ENCODE peak calls at places on chromosomes 6 and 20, in seven cellular contexts. Q is AG04449, O is dorsolateral prefrontal cortex, B is glutamatergic neuron, J is fibroblast of pulmonary artery, N is cardiac fibroblast, P is mesothelial cell of epicardium. H is an unnamed sample.

GRCh38 chr6:3744901-3745470 is 6.5 kb downstream of the PXDC1 start:
- DNase-seq in Q (no peak), O (no peak), B (no peak), J (no peak), N (no peak), P (no peak), H (no peak)

GRCh38 chr6:79544299-79544927 is 7.2 kb upstream of the LCA5 start:
- DNase-seq in Q (no peak), O (no peak), B (no peak), J (peak), N (peak), P (no peak), H (no peak)

GRCh38 chr6:5053038-5053437 is 32.1 kb upstream of the PPP1R3G start:
- DNase-seq in Q (no peak), O (no peak), B (no peak), J (peak), N (peak), P (no peak), H (no peak)

GRCh38 chr6:51868591-51869355 is 218.6 kb downstream of the PKHD1 start:
- DNase-seq in Q (no peak), O (no peak), B (no peak), J (no peak), N (no peak), P (no peak), H (no peak)

GRCh38 chr6:105259912-105260889 is 80.4 kb upstream of the POPDC3 start:
- DNase-seq in Q (no peak), O (no peak), B (no peak), J (no peak), N (no peak), P (no peak), H (no peak)

GRCh38 chr6:140051521-140052455 is 677.3 kb upstream of the CITED2 start:
- DNase-seq in Q (peak), O (no peak), B (peak), J (peak), N (peak), P (no peak), H (no peak)

GRCh38 chr20:10488436-10489053 is 53.4 kb downstream of the SLX4IP start:
- DNase-seq in Q (no peak), O (no peak), B (no peak), J (no peak), N (no peak), P (no peak), H (no peak)

GRCh38 chr6:71383476-71383875 is 94.9 kb downstream of the OGFRL1 start:
- DNase-seq in Q (no peak), O (no peak), B (no peak), J (no peak), N (no peak), P (no peak), H (no peak)

GRCh38 chr6:5679696-5680494 is 326.8 kb downstream of the NRN1 start:
- DNase-seq in Q (no peak), O (no peak), B (no peak), J (no peak), N (no peak), P (no peak), H (no peak)

GRCh38 chr6:81547149-81547548 is 205.3 kb downstream of the TENT5A start:
- DNase-seq in Q (no peak), O (no peak), B (no peak), J (no peak), N (no peak), P (no peak), H (no peak)

GRCh38 chr6:137744877-137745276 is 122.2 kb upstream of the TNFAIP3 start:
- DNase-seq in Q (no peak), O (no peak), B (no peak), J (no peak), N (no peak), P (no peak), H (no peak)

GRCh38 chr6:156776470-156776840 is 723 bp upstream of the ARID1B start:
- DNase-seq in Q (no peak), O (no peak), B (no peak), J (peak), N (peak), P (no peak), H (peak)

GRCh38 chr6:156775717-156776116 is 1.5 kb upstream of the ARID1B start:
- DNase-seq in Q (no peak), O (no peak), B (no peak), J (no peak), N (peak), P (no peak), H (no peak)

GRCh38 chr6:156773476-156773875 is 3.7 kb upstream of the ARID1B start:
- DNase-seq in Q (no peak), O (no peak), B (no peak), J (no peak), N (no peak), P (no peak), H (no peak)

GRCh38 chr6:156773935-156774871 is 3.0 kb upstream of the ARID1B start:
- DNase-seq in Q (no peak), O (no peak), B (no peak), J (peak), N (peak), P (no peak), H (no peak)

GRCh38 chr6:156774872-156775405 is 2.2 kb upstream of the ARID1B start:
- DNase-seq in Q (no peak), O (no peak), B (peak), J (no peak), N (peak), P (no peak), H (no peak)
- TF ChIP-seq CTCF in Q (no peak), O (no peak), B (no peak), J (peak), N (no peak), P (no peak), H (no peak)

GRCh38 chr20:60050193-60050960 is 92.2 kb downstream of the CDH26 start:
- DNase-seq in Q (no peak), O (no peak), B (no peak), J (no peak), N (no peak), P (no peak), H (no peak)
- TF ChIP-seq CTCF in Q (no peak), O (peak), B (no peak), J (no peak), N (peak), P (peak), H (no peak)

DNA sequence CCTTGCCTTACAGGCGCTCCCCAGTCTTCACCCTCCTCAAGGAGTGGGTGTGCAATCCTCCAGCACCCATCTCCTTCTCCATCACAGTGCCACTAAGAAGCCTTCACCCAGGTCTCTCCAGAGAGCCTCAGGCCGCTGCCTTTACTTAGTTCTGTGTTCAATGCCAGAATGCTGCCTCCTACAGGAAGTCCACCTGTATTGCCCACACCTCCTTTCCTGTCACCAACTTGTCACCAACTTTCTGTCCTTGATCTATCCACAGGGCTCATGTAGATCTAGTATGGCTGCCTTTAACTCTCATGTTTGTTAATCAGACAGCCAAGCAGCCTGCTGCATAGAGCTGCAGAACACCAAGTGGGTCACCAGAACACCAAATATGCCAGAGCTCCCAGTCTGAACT is 546 bp upstream of the LST1 start:
- DNase-seq in Q (no peak), O (no peak), B (no peak), J (no peak), N (no peak), P (no peak), H (no peak)
- TF ChIP-seq CTCF in Q (no peak), O (no peak), B (peak), J (peak), N (peak), P (peak), H (peak)

GRCh38 chr6:27617700-27618689 is 145.1 kb upstream of the ZNF184 start:
- DNase-seq in Q (no peak), O (no peak), B (no peak), J (peak), N (peak), P (peak), H (peak)
- TF ChIP-seq CTCF in Q (no peak), O (no peak), B (no peak), J (peak), N (no peak), P (no peak), H (no peak)

DNA sequence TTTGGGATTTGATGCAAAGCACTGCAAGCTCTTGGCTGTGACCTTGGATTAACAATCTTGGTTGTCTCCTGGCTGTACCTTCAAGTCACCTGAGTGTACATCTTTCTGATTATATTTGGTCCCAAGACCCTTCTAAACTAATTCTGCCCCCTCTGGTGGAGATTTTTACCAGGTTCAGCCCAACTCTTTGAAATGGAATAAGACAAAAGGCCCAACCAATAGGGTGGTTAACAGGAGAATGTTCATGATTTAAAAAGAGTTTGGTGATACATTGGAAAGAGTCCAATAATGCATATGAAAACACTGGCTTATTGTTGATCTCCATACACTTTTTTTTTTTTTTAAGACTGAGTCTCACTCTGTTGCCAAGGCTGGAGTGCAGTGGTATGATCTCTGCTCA is 77.5 kb upstream of the CD83 start:
- DNase-seq in Q (no peak), O (no peak), B (no peak), J (no peak), N (no peak), P (no peak), H (no peak)
- TF ChIP-seq CTCF in Q (no peak), O (no peak), B (no peak), J (no peak), N (no peak), P (no peak), H (no peak)

GRCh38 chr20:62362991-62363919 is 3.9 kb downstream of the LAMA5 start:
- DNase-seq in Q (no peak), O (no peak), B (peak), J (no peak), N (no peak), P (no peak), H (no peak)
- TF ChIP-seq CTCF in Q (no peak), O (no peak), B (no peak), J (no peak), N (no peak), P (no peak), H (no peak)

DNA sequence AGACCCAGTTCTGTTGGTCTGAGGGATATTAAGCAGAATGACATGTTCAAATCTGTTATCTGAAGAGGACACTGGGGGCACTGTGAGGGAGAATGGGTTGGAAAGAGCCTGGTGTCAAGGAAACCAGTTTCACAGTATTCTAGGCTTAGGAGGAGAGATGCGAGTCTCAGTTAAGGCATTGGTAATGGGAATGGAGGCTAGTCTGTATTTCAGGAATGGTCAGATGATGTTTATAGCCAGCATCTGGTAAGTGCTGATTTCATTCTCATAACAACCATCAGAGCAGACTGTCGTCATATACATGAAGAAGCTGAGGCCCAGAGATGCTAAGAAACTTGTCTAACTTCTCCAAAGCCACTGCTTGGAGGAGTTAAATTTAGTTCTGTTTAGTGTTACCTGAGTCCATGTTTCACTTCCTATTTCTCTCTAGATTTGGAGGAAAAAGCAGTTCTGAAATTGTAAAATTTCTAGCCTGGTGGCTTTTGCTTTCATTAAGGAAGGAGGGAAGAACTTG is 242.0 kb downstream of the ARID1B start:
- DNase-seq in Q (no peak), O (no peak), B (no peak), J (no peak), N (no peak), P (no peak), H (peak)
- TF ChIP-seq CTCF in Q (no peak), O (no peak), B (no peak), J (no peak), N (no peak), P (no peak), H (no peak)

GRCh38 chr6:45229416-45229815 is 98.7 kb upstream of the RUNX2 start:
- DNase-seq in Q (no peak), O (no peak), B (no peak), J (no peak), N (no peak), P (no peak), H (no peak)

GRCh38 chr6:45222380-45222779 is 105.8 kb upstream of the RUNX2 start:
- DNase-seq in Q (no peak), O (no peak), B (no peak), J (peak), N (peak), P (no peak), H (no peak)

GRCh38 chr6:45231660-45232059 is 96.5 kb upstream of the RUNX2 start:
- DNase-seq in Q (no peak), O (no peak), B (no peak), J (no peak), N (no peak), P (no peak), H (no peak)

GRCh38 chr6:45226081-45226480 is 102.0 kb upstream of the RUNX2 start:
- DNase-seq in Q (no peak), O (no peak), B (no peak), J (no peak), N (no peak), P (no peak), H (no peak)
- TF ChIP-seq CTCF in Q (no peak), O (no peak), B (no peak), J (peak), N (peak), P (peak), H (no peak)

H was measured in GM13976.